ENCODE peak calls at places on chromosome X, in four cellular contexts. One of them, this sample, is unnamed.

GRCh38 chrX:129980540-129981206 is 1.8 kb upstream of the BCORL1 start:
- DNase-seq in epithelial cell of esophagus: no peak
- DNase-seq in GM04504: no peak
- DNase-seq in left cardiac atrium: peak; percentile 71
- DNase-seq in this sample: no peak

GRCh38 chrX:106932492-106932923 is 12.3 kb downstream of the CLDN2 start:
- DNase-seq in epithelial cell of esophagus: no peak
- DNase-seq in GM04504: no peak
- DNase-seq in left cardiac atrium: no peak
- DNase-seq in this sample: no peak

GRCh38 chrX:25019707-25020390 is 4.1 kb upstream of the ARX start:
- DNase-seq in epithelial cell of esophagus: no peak
- DNase-seq in GM04504: no peak
- DNase-seq in left cardiac atrium: no peak
- DNase-seq in this sample: no peak

GRCh38 chrX:15143050-15143824 is 126.6 kb downstream of the ASB9 start:
- DNase-seq in epithelial cell of esophagus: peak; percentile 49
- DNase-seq in GM04504: peak; percentile 14
- DNase-seq in left cardiac atrium: peak; percentile 44
- DNase-seq in this sample: no peak

GRCh38 chrX:369563-370101 is 17.1 kb downstream of the PPP2R3B start:
- DNase-seq in epithelial cell of esophagus: no peak
- DNase-seq in GM04504: no peak
- DNase-seq in left cardiac atrium: no peak
- DNase-seq in this sample: no peak

GRCh38 chrX:84186603-84187358 is 1.2 kb downstream of the RPS6KA6 start:
- DNase-seq in epithelial cell of esophagus: peak; percentile 6
- DNase-seq in GM04504: no peak
- DNase-seq in left cardiac atrium: no peak
- DNase-seq in this sample: no peak

GRCh38 chrX:23317799-23318724 is 16.6 kb upstream of the PTCHD1 start:
- DNase-seq in epithelial cell of esophagus: peak; percentile 14
- DNase-seq in GM04504: no peak
- DNase-seq in left cardiac atrium: no peak
- DNase-seq in this sample: no peak

GRCh38 chrX:23699636-23700194 is 32.4 kb downstream of the PRDX4 start:
- DNase-seq in epithelial cell of esophagus: no peak
- DNase-seq in GM04504: no peak
- DNase-seq in left cardiac atrium: peak; percentile 64
- DNase-seq in this sample: no peak

GRCh38 chrX:33183366-33183765 is 28.0 kb downstream of the DMD start:
- DNase-seq in epithelial cell of esophagus: no peak
- DNase-seq in GM04504: no peak
- DNase-seq in left cardiac atrium: peak; percentile 37
- DNase-seq in this sample: no peak

GRCh38 chrX:100895365-100896075 is 21.4 kb upstream of the NOX1 start:
- DNase-seq in epithelial cell of esophagus: peak; percentile 95
- DNase-seq in GM04504: peak; percentile 5
- DNase-seq in left cardiac atrium: no peak
- DNase-seq in this sample: no peak

GRCh38 chrX:39688576-39689373 is 409.0 kb downstream of the BCOR start:
- DNase-seq in epithelial cell of esophagus: peak; percentile 30
- DNase-seq in GM04504: no peak
- DNase-seq in left cardiac atrium: peak; percentile 73
- DNase-seq in this sample: no peak

GRCh38 chrX:118901991-118902390 is 72.4 kb upstream of the LONRF3 start:
- DNase-seq in epithelial cell of esophagus: no peak
- DNase-seq in GM04504: no peak
- DNase-seq in left cardiac atrium: no peak
- DNase-seq in this sample: no peak

GRCh38 chrX:115642895-115643530 is 82.0 kb downstream of the PLS3 start:
- DNase-seq in epithelial cell of esophagus: peak; percentile 39
- DNase-seq in GM04504: peak; percentile 64
- DNase-seq in left cardiac atrium: no peak
- DNase-seq in this sample: no peak

GRCh38 chrX:24790166-24790565 is 96.4 kb downstream of the POLA1 start:
- DNase-seq in epithelial cell of esophagus: no peak
- DNase-seq in GM04504: no peak
- DNase-seq in left cardiac atrium: no peak
- DNase-seq in this sample: no peak

GRCh38 chrX:15244421-15244820 is 25.5 kb downstream of the ASB9 start:
- DNase-seq in epithelial cell of esophagus: no peak
- DNase-seq in GM04504: no peak
- DNase-seq in left cardiac atrium: no peak
- DNase-seq in this sample: no peak

GRCh38 chrX:22445880-22446279 is 173.2 kb downstream of the CBLL2 start:
- DNase-seq in epithelial cell of esophagus: no peak
- DNase-seq in GM04504: no peak
- DNase-seq in left cardiac atrium: no peak
- DNase-seq in this sample: no peak

GRCh38 chrX:54640721-54641120 is 110.7 kb downstream of the GNL3L start:
- DNase-seq in epithelial cell of esophagus: peak; percentile 65
- DNase-seq in GM04504: no peak
- DNase-seq in left cardiac atrium: no peak
- DNase-seq in this sample: no peak

GRCh38 chrX:118730500-118731247 is 3.3 kb downstream of the IL13RA1 start:
- DNase-seq in epithelial cell of esophagus: peak; percentile 63
- DNase-seq in GM04504: no peak
- DNase-seq in left cardiac atrium: no peak
- DNase-seq in this sample: no peak

GRCh38 chrX:133776072-133776471 is 209.3 kb downstream of the GPC3 start:
- DNase-seq in epithelial cell of esophagus: peak; percentile 0
- DNase-seq in GM04504: no peak
- DNase-seq in left cardiac atrium: peak; percentile 22
- DNase-seq in this sample: no peak

GRCh38 chrX:2451456-2452316 is 49.1 kb downstream of the DHRSX start:
- DNase-seq in epithelial cell of esophagus: peak; percentile 42
- DNase-seq in GM04504: no peak
- DNase-seq in left cardiac atrium: no peak
- DNase-seq in this sample: no peak

GRCh38 chrX:153546386-153546785 is 28.9 kb downstream of the ATP2B3 start:
- DNase-seq in epithelial cell of esophagus: no peak
- DNase-seq in GM04504: no peak
- DNase-seq in left cardiac atrium: no peak
- DNase-seq in this sample: no peak

GRCh38 chrX:54540289-54540688 is 10.3 kb downstream of the GNL3L start:
- DNase-seq in epithelial cell of esophagus: no peak
- DNase-seq in GM04504: peak; percentile 32
- DNase-seq in left cardiac atrium: peak; percentile 26
- DNase-seq in this sample: no peak

This sample was measured in cerebellar nuclear complex.